ENCODE peak calls at places on chromosomes 2 and 18, in four cellular contexts. R is A549, K is K562, O is H1. B is an unnamed sample.

GRCh38 chr2:42494434-42495233 is 852 bp upstream of the KCNG3 start:
- DNase-seq in R (peak), K (peak), O (peak), B (peak)

GRCh38 chr18:75687626-75688025 is 260.1 kb upstream of the SMIM21 start:
- DNase-seq in R (no peak), K (no peak), O (no peak), B (no peak)

GRCh38 chr18:53639696-53640095 is 584.8 kb downstream of the MBD2 start:
- DNase-seq in R (no peak), K (no peak), O (no peak), B (no peak)

GRCh38 chr2:128663371-128664050 is 344.8 kb upstream of the HS6ST1 start:
- DNase-seq in R (no peak), K (no peak), O (no peak), B (no peak)

GRCh38 chr2:11156396-11157075 is 1.3 kb downstream of the SLC66A3 start:
- DNase-seq in R (no peak), K (no peak), O (no peak), B (no peak)

GRCh38 chr18:24051256-24051947 is 36.8 kb downstream of the TTC39C start:
- DNase-seq in R (no peak), K (no peak), O (no peak), B (peak)

GRCh38 chr2:43269074-43269572 is 42.7 kb upstream of the ZFP36L2 start:
- DNase-seq in R (no peak), K (peak), O (no peak), B (no peak)

GRCh38 chr18:8685141-8685913 is 20.0 kb upstream of the MTCL1 start:
- DNase-seq in R (no peak), K (no peak), O (no peak), B (no peak)

GRCh38 chr2:219142329-219142728 is 18.3 kb downstream of the NHEJ1 start:
- DNase-seq in R (no peak), K (no peak), O (no peak), B (no peak)

GRCh38 chr2:216732334-216732733 is 37.0 kb upstream of the IGFBP5 start:
- DNase-seq in R (no peak), K (no peak), O (no peak), B (no peak)

GRCh38 chr2:134795765-134796164 is 42.7 kb upstream of the ACMSD start:
- DNase-seq in R (no peak), K (no peak), O (no peak), B (no peak)

GRCh38 chr2:42554392-42554791 is 14.0 kb upstream of the MTA3 start:
- DNase-seq in R (no peak), K (no peak), O (no peak), B (no peak)

GRCh38 chr18:58768293-58768974 is 96.2 kb upstream of the ZNF532 start:
- DNase-seq in R (peak), K (peak), O (peak), B (peak)

GRCh38 chr2:165893556-165893955 is 60.0 kb downstream of the TTC21B start:
- DNase-seq in R (no peak), K (no peak), O (no peak), B (no peak)

GRCh38 chr2:161414385-161415040 is 1.6 kb upstream of the TBR1 start:
- DNase-seq in R (peak), K (peak), O (no peak), B (peak)

GRCh38 chr2:166926657-166927056 is 38.4 kb downstream of the XIRP2 start:
- DNase-seq in R (no peak), K (no peak), O (no peak), B (no peak)

GRCh38 chr2:65566617-65567016 is 134.2 kb upstream of the SPRED2 start:
- DNase-seq in R (no peak), K (no peak), O (no peak), B (no peak)

GRCh38 chr2:84038866-84039265 is 420.2 kb downstream of the SUCLG1 start:
- DNase-seq in R (no peak), K (peak), O (no peak), B (no peak)

DNA sequence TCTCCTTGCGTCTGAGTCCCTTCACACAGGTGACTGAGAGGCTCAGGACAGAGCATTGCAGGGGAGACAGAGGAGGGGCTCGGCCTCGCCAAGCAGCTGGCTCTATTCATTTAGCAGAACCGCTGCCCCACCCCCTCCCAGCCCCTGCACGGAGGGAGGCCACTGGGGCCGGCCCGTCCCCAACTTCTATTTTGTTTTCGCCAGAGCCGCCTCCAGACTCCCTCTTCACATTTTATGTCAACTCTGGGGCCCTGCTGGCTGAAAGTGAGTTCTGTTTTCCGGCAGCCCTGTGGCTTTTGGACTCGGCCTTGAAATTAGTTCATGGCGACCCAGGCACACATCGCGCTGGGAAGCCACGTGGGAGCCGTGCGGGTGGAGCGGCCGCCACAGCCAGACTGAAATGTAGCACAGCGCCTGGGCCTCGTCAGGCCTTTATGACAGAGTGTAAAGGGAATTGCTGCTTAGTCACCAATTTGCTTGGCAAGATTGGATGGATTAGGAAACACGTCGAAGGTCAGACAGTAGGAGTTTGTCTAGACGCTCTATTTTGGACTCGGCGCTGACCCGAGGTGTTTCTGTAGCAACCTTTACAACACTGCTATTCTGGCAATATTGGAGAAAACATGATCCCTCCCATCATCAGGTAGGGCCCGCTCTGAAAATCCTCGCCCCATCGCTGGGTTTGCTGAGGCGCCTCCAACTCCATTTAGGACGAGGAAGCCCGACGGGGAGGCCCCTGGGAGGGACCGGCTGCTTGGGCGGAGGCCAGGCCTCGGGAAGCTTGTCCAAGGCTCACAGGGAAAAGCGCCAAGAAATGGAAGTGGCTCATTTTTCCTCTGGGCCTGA is 90.7 kb upstream of the CTDP1 start:
- DNase-seq in R (no peak), K (no peak), O (no peak), B (peak)
- TF ChIP-seq RNF2 in R (no peak), K (no peak), O (no peak), B (peak)

DNA sequence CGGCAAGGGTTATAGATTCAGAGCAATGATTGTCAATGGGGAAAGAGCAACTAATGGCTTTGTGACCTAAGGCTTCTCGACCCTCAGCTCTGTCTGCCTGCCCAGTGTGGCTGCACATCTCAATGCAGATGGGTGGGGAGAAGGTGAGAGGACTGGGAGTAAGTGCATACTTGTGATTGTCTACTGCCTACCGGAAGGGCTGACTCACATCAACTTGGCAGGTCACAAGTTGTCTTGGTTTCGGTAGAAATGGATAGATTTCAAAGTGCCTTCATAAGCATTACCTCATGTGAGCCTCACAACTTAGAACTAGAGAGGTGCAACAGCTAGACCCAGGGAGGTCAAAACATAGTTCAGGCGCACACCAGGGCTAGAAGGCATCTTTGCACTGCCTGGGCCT is 29.4 kb downstream of the STAT1 start:
- DNase-seq in R (no peak), K (no peak), O (no peak), B (no peak)
- TF ChIP-seq RNF2 in R (no peak), K (no peak), O (no peak), B (no peak)

GRCh38 chr2:233387225-233387624 is 32.9 kb downstream of the DGKD start:
- DNase-seq in R (no peak), K (no peak), O (no peak), B (no peak)

GRCh38 chr2:233386382-233387041 is 32.2 kb downstream of the DGKD start:
- DNase-seq in R (peak), K (no peak), O (no peak), B (no peak)

GRCh38 chr2:233384811-233385488 is 30.7 kb downstream of the DGKD start:
- DNase-seq in R (no peak), K (no peak), O (no peak), B (no peak)

GRCh38 chr2:233384017-233384416 is 29.7 kb downstream of the DGKD start:
- DNase-seq in R (no peak), K (peak), O (no peak), B (no peak)

DNA sequence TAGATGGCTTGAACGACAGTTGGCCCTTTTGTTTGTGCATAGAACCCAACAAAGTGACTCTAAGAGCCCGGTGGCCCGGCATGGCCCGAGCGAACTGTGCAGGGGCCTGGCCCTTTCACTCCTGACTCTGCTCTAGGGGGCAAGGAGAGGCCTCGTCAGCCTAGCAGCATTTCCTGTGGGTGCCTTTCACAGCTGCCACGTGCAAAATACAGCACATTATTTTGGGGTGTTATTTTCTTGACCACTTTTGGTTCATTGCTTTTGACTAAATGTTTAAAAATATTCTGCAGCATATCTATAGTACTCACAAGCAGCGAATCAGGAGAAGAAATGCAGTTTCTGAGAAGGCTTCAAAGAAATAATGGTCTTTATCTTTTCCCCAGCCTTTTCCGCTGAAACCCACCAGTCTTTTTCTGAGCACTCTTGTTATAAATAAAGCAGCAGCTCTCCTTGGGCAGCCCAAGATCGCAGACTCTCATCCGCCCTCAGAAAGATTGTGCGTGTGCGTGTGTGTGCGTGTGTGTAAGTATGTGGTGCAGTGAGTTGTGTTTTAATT is 31.3 kb downstream of the DGKD start:
- DNase-seq in R (no peak), K (peak), O (no peak), B (no peak)
- TF ChIP-seq RNF2 in R (no peak), K (no peak), O (no peak), B (no peak)

DNA sequence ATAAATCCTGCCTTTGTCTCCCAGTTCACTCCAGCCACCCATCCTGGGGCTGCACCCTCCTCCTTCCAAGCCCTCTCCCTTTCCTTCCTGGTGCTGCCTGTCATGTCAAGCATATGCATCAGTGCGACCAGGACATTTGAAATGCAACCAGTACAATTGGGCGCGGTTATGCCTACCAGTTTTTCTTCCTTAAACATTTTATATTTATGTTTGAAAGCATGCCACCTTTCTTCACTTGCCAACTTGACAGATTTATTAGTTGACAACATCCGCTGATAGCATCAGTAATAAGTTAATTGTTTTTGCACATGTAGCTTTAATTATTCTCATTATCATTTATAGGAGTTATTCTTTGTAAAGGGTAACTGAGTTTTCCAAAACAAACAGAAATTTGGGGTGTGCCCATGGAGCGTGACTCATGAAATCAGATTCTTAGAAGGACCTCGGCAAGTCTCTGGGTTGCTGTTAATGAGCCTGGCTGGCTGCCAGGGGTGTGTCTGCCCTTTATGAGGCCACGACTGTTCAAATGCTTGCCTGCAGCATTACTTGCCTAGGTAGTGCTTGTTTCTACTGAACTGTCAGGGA is 32.8 kb upstream of the IL1B start:
- DNase-seq in R (no peak), K (peak), O (no peak), B (no peak)
- TF ChIP-seq RNF2 in R (no peak), K (peak), O (no peak), B (no peak)

DNA sequence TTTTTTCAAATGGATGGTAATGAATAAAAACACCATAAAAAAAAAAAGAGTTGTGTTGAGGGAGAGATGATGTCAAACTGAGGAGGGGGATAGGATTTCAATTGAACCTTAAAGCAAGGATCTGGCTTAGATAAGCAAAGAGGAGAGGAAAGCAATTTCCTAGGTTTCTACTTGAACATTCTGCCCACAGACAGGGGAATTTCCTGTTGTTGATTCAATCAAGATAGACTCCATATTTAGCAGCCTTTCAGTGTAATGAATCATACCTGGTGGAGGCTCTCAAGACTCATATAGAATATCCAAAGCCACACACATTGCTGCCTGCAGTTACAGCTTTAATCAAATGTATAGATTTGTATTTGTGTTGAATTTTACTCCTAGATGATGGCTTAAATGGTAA is 294.4 kb upstream of the PIK3C3 start:
- DNase-seq in R (no peak), K (no peak), O (no peak), B (no peak)
- TF ChIP-seq RNF2 in R (no peak), K (no peak), O (no peak), B (no peak)

GRCh38 chr2:111121873-111122630 is 1.3 kb downstream of the BCL2L11 start:
- DNase-seq in R (peak), K (peak), O (no peak), B (peak)
- TF ChIP-seq RNF2 in R (peak), K (no peak), O (no peak), B (peak)

DNA sequence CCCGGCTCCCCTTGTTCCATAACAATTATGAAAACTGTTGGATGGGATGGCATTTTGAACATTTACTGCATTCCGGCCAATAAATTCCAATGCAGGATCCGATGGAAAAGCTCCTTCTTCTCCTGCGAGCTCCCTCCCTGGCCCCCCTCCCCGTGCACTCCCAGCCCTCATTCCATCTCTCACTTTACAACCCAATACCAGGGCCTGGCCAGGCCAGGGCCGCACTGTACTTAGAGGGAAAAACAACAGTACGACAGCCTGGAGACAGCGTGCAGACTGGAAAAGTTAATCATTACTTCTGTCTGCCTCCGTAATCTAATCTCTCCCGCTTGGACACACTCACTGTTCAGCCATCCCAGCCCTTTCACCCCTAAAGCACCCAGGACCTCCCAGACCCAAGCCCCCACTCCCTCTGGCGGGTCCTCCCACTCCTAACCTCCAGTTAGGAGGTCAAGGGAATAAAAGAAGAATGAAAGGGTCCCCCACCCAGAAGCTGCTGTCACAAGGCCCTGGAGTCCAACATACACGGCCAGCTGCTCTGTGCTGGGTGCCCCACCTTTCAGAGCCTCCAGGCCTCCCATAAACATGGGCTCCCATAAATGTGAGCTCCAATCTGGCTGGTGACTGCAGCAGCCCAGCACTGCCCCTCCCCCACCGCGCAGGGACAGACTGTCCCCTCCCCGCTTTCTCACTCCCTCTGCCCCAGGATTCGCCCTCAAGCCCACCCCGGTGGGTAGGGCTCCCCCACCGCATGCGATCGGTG is 20.6 kb downstream of the SMAD7 start:
- DNase-seq in R (peak), K (no peak), O (no peak), B (peak)
- TF ChIP-seq RNF2 in R (no peak), K (no peak), O (no peak), B (no peak)

GRCh38 chr18:39653221-39653620 is 2087.6 kb upstream of the CELF4 start:
- DNase-seq in R (no peak), K (no peak), O (no peak), B (no peak)

GRCh38 chr18:39648616-39649015 is 2083.0 kb upstream of the CELF4 start:
- DNase-seq in R (no peak), K (no peak), O (no peak), B (no peak)

GRCh38 chr18:39647627-39648502 is 2082.3 kb upstream of the CELF4 start:
- DNase-seq in R (no peak), K (no peak), O (no peak), B (no peak)
- TF ChIP-seq RNF2 in R (no peak), K (no peak), O (no peak), B (no peak)

GRCh38 chr2:196362973-196363549 is 191.7 kb upstream of the STK17B start:
- DNase-seq in R (no peak), K (no peak), O (no peak), B (no peak)
- TF ChIP-seq RNF2 in R (no peak), K (no peak), O (no peak), B (no peak)